ENCODE peak calls at places on chromosomes 2 and 18, in five cellular contexts. M is GM23338, V is Calu3, Z is RWPE1, B is natural killer cell. J is an unnamed sample.
A peak's percentile ranks its signal among the peaks of the same experiment; 100 is the strongest.

GRCh38 chr2:105257981-105258380 is 16.4 kb downstream of the GPR45 start:
- DNase-seq in V (no peak), M (no peak), Z (no peak), B (no peak), J (no peak)

GRCh38 chr18:75777630-75778029 is 350.1 kb upstream of the SMIM21 start:
- DNase-seq in B (no peak), V (no peak), M (no peak), Z (no peak), J (no peak)

GRCh38 chr2:14942991-14943390 is 310.5 kb downstream of the LRATD1 start:
- DNase-seq in V (no peak), Z (no peak), B (no peak), M (no peak), J (no peak)

GRCh38 chr2:164538250-164538866 is 82.9 kb downstream of the GRB14 start:
- DNase-seq in B (no peak), Z (peak; percentile 63), V (peak; percentile 25), M (peak; percentile 75), J (peak; percentile 62)

GRCh38 chr2:132577693-132578092 is 92.3 kb downstream of the LYPD1 start:
- DNase-seq in Z (no peak), V (no peak), M (no peak), B (no peak), J (no peak)

GRCh38 chr18:3094355-3094684 is 81.4 kb upstream of the LPIN2 start:
- DNase-seq in V (no peak), B (no peak), M (no peak), Z (no peak), J (no peak)

GRCh38 chr2:172613035-172613434 is 57.1 kb downstream of the PDK1 start:
- DNase-seq in V (no peak), B (no peak), Z (no peak), M (peak; percentile 13), J (no peak)

GRCh38 chr2:3650140-3650944 is 7.7 kb upstream of the ALLC start:
- DNase-seq in M (no peak), V (no peak), B (no peak), Z (no peak), J (no peak)

GRCh38 chr2:38174646-38175096 is 98.7 kb upstream of the CYP1B1 start:
- DNase-seq in M (no peak), B (no peak), V (no peak), Z (peak; percentile 20), J (peak; percentile 91)

GRCh38 chr18:23151414-23152099 is 16.3 kb downstream of the CABLES1 start:
- DNase-seq in B (no peak), Z (no peak), V (no peak), M (no peak), J (peak; percentile 20)

GRCh38 chr18:57441395-57441794 is 6.2 kb downstream of the ONECUT2 start:
- DNase-seq in M (peak; percentile 77), Z (no peak), B (no peak), V (peak; percentile 77), J (peak; percentile 10)

GRCh38 chr18:58536187-58536516 is 92.7 kb downstream of the ALPK2 start:
- DNase-seq in B (no peak), M (no peak), V (no peak), Z (no peak), J (no peak)

GRCh38 chr2:236743623-236744280 is 174.1 kb downstream of the ACKR3 start:
- DNase-seq in M (no peak), V (no peak), Z (no peak), B (no peak), J (peak; percentile 23)

GRCh38 chr2:241129086-241129871 is 20.0 kb downstream of the PASK start:
- DNase-seq in M (no peak), Z (no peak), V (no peak), B (no peak), J (no peak)

GRCh38 chr18:45517181-45517741 is 98.0 kb upstream of the SLC14A2 start:
- DNase-seq in Z (no peak), M (no peak), B (no peak), V (no peak), J (no peak)

GRCh38 chr2:105055613-105056012 is 17.7 kb downstream of the MRPS9 start:
- DNase-seq in B (no peak), M (no peak), Z (no peak), V (no peak), J (no peak)

GRCh38 chr2:131055169-131056065 is 37.8 kb downstream of the FAM168B start:
- DNase-seq in M (no peak), V (no peak), B (no peak), Z (no peak), J (no peak)

GRCh38 chr2:7026740-7027139 is 109.5 kb downstream of the RNF144A start:
- DNase-seq in Z (no peak), B (no peak), M (no peak), V (no peak), J (no peak)

GRCh38 chr2:100757621-100758394 is 62.1 kb upstream of the NPAS2 start:
- DNase-seq in M (no peak), V (no peak), B (no peak), Z (no peak), J (peak; percentile 94)

GRCh38 chr2:164242409-164242808 is 378.9 kb downstream of the GRB14 start:
- DNase-seq in M (no peak), B (no peak), V (no peak), Z (no peak), J (no peak)

GRCh38 chr2:28497206-28497605 is 1.3 kb downstream of the PLB1 start:
- DNase-seq in V (no peak), B (no peak), Z (no peak), M (no peak), J (no peak)

GRCh38 chr18:74234326-74235171 is 57.2 kb downstream of the CYB5A start:
- DNase-seq in Z (peak; percentile 53), V (peak; percentile 62), M (no peak), B (no peak), J (peak; percentile 83)

GRCh38 chr2:235463893-235464292 is 29.9 kb upstream of the AGAP1 start:
- DNase-seq in B (no peak), M (no peak), Z (no peak), V (no peak), J (no peak)

GRCh38 chr2:112004246-112004645 is 50.8 kb upstream of the TMEM87B start:
- DNase-seq in B (no peak), V (no peak), Z (no peak), M (no peak), J (no peak)

GRCh38 chr2:189899101-189899500 is 114.9 kb downstream of the PMS1 start:
- DNase-seq in V (no peak), M (no peak), Z (no peak), B (no peak), J (no peak)

GRCh38 chr2:215436705-215437570 is 1.1 kb upstream of the FN1 start:
- DNase-seq in Z (no peak), M (peak; percentile 63), V (peak; percentile 12), B (no peak), J (no peak)

GRCh38 chr2:65579506-65580235 is 147.3 kb upstream of the SPRED2 start:
- DNase-seq in B (no peak), Z (no peak), V (no peak), M (peak; percentile 53), J (no peak)

GRCh38 chr2:160492401-160493226 is 993 bp downstream of the RBMS1 start:
- DNase-seq in M (peak; percentile 93), B (peak; percentile 29), Z (peak; percentile 63), V (peak; percentile 87), J (peak; percentile 74)

DNA sequence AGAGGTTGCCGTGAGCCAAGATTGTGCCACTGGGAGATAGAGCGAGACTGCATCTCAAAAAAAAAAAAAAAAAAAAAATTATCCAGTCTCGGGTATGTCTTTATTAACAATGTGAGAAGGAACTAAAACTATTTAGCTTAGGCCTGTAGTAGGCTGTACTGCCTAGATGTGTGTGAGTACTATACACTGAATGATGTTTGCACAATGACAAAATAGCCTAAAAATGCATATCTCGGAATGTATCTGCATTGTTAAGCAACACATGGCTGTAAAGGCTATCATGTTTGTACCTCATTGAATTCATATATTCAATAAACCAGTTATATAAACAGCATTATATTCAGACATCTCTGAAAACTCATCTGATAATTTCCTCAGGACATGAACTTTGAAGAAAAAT is 191.2 kb upstream of the SESTD1 start:
- DNase-seq in Z (no peak), B (no peak), V (no peak), M (no peak), J (peak; percentile 12)
- TF ChIP-seq CTCF in Z (no peak), B (no peak), V (no peak), M (no peak), J (no peak)

DNA sequence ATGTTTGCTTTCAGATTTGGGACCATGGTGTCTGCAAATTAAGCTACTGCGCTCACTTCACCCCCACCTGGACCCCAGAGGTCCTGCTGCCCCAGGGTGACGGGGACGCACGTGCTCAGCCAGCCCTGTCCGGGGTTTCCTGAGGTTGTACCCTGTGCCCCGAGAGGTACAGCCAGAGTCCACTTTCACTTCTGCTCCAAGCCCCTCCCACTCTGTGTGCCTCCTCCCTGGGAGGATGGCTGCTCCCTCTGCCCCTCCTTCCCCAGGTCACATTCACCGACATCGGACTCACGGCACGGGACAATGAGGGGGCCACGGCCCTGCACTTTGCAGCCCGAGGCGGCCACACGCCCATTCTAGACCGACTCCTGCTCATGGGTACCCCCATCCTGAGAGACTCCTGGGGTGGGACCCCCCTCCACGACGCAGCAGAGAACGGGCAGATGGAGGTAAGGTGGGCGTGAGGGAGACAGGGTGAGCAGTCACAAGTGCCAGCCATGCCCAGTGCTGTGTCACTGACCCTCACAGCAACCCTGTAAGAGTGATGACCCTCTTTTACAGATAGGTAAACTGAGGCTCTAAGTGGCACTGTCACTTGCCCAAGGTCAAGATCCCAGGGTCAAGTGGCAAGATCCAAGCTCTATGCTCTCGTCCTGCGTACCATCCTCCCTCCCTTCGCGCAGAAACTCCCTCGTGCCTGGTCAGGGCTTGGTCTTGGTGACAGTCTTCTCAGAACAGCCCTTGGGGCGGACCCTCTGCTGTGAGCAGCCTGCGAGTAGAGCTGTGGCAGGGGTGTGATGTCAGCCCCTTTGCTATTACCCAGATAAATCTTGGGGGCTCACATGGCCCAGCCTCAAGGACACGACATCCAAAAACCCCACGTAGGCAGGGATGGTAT is 7.6 kb downstream of the ESPNL start:
- DNase-seq in B (no peak), M (no peak), Z (no peak), V (no peak), J (no peak)
- TF ChIP-seq CTCF in B (no peak), M (no peak), Z (no peak), V (no peak), J (no peak)

GRCh38 chr18:31241900-31242409 is 76.0 kb upstream of the DSG1 start:
- DNase-seq in M (peak; percentile 80), V (peak; percentile 86), B (no peak), Z (peak; percentile 83), J (peak; percentile 96)
- TF ChIP-seq CTCF in M (peak; percentile 81), V (peak; percentile 92), B (no peak), Z (peak; percentile 76), J (peak; percentile 58)

DNA sequence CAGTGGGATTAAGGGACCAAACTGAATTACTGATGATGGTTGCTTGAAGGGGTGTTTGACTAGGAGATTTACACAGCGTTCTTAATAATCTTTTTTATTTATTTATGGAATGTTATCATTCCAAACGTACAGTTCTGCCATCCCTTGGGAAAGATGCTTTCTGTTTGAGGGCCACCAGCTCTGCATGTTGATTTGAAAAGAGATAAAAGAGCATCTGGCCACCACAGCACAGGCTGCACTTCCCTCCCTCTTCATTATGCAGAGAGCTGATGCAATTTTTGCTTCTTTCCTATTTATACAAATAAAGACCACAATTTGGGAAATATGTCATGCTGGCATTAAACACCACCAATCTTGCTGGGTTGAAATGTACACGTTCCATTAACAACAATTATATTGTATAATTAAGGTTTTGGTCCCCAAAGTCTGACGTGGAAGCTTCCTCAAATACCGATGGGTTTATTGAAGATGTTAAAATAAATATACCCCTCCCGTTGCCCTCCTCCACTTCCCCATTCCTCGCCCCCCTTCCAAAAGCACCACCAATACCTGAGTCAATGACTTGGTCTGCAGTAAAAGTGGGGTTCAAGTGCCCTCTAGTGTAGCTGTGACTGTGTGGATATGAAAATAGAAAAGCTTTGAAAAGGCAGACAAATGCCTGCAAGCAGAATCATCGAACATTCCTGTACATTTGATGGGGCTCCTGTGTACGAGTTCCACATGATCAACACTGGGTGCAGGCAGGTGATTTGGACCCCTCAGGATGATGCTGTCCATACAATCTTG is 211.9 kb downstream of the HRH4 start:
- DNase-seq in B (no peak), M (peak; percentile 14), Z (no peak), V (no peak), J (no peak)
- TF ChIP-seq CTCF in B (no peak), M (peak; percentile 32), Z (no peak), V (no peak), J (no peak)

J was measured in MCF 10A.